ENCODE peak calls at places on chromosomes 11 and 22, in ten cellular contexts. Y is endothelial cell, V is Right ventricle myocardium superior, H is WTC11, C is GM19239, K is EL, D is H7, T is NCI-H1436, X is transverse colon, L is cardiac muscle cell. U is an unnamed sample.

GRCh38 chr11:96098511-96099241 is 174.8 kb upstream of the MTMR2 start:
- DNase-seq in C (no peak), X (no peak), H (no peak), K (peak; percentile 57), D (no peak), L (no peak), V (peak; percentile 40), T (no peak), Y (no peak), U (no peak)

GRCh38 chr22:42291287-42291686 is 20.8 kb upstream of the TCF20 start:
- DNase-seq in V (no peak), L (no peak), C (no peak), D (no peak), K (no peak), Y (no peak), H (no peak), X (no peak), T (no peak), U (no peak)

GRCh38 chr22:49925525-49926128 is 7.2 kb downstream of the CRELD2 start:
- DNase-seq in X (peak; percentile 58), D (no peak), L (no peak), V (no peak), C (peak; percentile 72), Y (no peak), K (no peak), H (no peak), T (no peak), U (no peak)

GRCh38 chr11:1747753-1748466 is 2.5 kb downstream of the IFITM10 start:
- DNase-seq in X (no peak), H (no peak), K (no peak), V (peak; percentile 57), T (no peak), C (no peak), L (no peak), D (peak; percentile 84), Y (no peak), U (peak; percentile 33)

GRCh38 chr22:46058591-46059519 is 81.9 kb upstream of the WNT7B start:
- DNase-seq in C (no peak), H (peak; percentile 10), K (peak; percentile 27), Y (no peak), D (peak; percentile 45), L (no peak), X (peak; percentile 9), T (no peak), V (peak; percentile 45), U (peak; percentile 26)

GRCh38 chr11:16902182-16902581 is 112.0 kb downstream of the PLEKHA7 start:
- DNase-seq in H (no peak), Y (no peak), D (no peak), L (no peak), X (no peak), K (no peak), T (no peak), V (no peak), C (no peak), U (no peak)

GRCh38 chr11:117833401-117833891 is 8.9 kb upstream of the FXYD2 start:
- DNase-seq in X (peak; percentile 82), C (no peak), V (peak; percentile 43), D (peak; percentile 40), Y (no peak), L (no peak), K (no peak), T (peak; percentile 41), H (no peak), U (no peak)

GRCh38 chr11:45556851-45557707 is 108.3 kb downstream of the CHST1 start:
- DNase-seq in Y (no peak), D (no peak), H (no peak), L (no peak), X (no peak), K (peak; percentile 40), V (no peak), T (no peak), C (no peak), U (no peak)